ENCODE peak calls at places on chromosomes 2 and 18, in nine cellular contexts. One of them, this sample, is unnamed.

GRCh38 chr2:101435011-101435862 is 39.7 kb downstream of the RFX8 start:
- DNase-seq in left lung: no peak
- DNase-seq in GM12865: no peak
- DNase-seq in type B pancreatic cell: no peak
- DNase-seq in kidney epithelial cell: no peak
- DNase-seq in fibroblast of mammary gland: peak
- DNase-seq in heart left ventricle: no peak
- DNase-seq in lower leg skin: no peak
- DNase-seq in B cell: no peak
- DNase-seq in this sample: peak

GRCh38 chr18:45793295-45793965 is 32.0 kb upstream of the SIGLEC15 start:
- DNase-seq in GM12865: peak
- DNase-seq in kidney epithelial cell: peak
- DNase-seq in B cell: no peak
- DNase-seq in lower leg skin: no peak
- DNase-seq in heart left ventricle: no peak
- DNase-seq in type B pancreatic cell: no peak
- DNase-seq in left lung: no peak
- DNase-seq in fibroblast of mammary gland: peak
- DNase-seq in this sample: no peak

GRCh38 chr2:219406861-219407230 is 11.3 kb upstream of the DES start:
- DNase-seq in type B pancreatic cell: no peak
- DNase-seq in fibroblast of mammary gland: peak
- DNase-seq in heart left ventricle: peak
- DNase-seq in kidney epithelial cell: peak
- DNase-seq in left lung: no peak
- DNase-seq in GM12865: no peak
- DNase-seq in lower leg skin: no peak
- DNase-seq in B cell: no peak
- DNase-seq in this sample: no peak

GRCh38 chr2:170815311-170815710 is 1.4 kb upstream of the GAD1 start:
- DNase-seq in fibroblast of mammary gland: no peak
- DNase-seq in B cell: no peak
- DNase-seq in lower leg skin: no peak
- DNase-seq in left lung: no peak
- DNase-seq in GM12865: no peak
- DNase-seq in kidney epithelial cell: no peak
- DNase-seq in heart left ventricle: no peak
- DNase-seq in type B pancreatic cell: no peak
- DNase-seq in this sample: no peak

GRCh38 chr18:63111549-63112402 is 207.8 kb downstream of the BCL2 start:
- DNase-seq in fibroblast of mammary gland: no peak
- DNase-seq in kidney epithelial cell: no peak
- DNase-seq in left lung: no peak
- DNase-seq in B cell: no peak
- DNase-seq in type B pancreatic cell: no peak
- DNase-seq in heart left ventricle: no peak
- DNase-seq in lower leg skin: peak
- DNase-seq in GM12865: peak
- DNase-seq in this sample: no peak

GRCh38 chr18:76524900-76525698 is 30.1 kb upstream of the ZNF516 start:
- DNase-seq in kidney epithelial cell: peak
- DNase-seq in fibroblast of mammary gland: peak
- DNase-seq in left lung: no peak
- DNase-seq in lower leg skin: peak
- DNase-seq in B cell: no peak
- DNase-seq in type B pancreatic cell: peak
- DNase-seq in heart left ventricle: no peak
- DNase-seq in GM12865: peak
- DNase-seq in this sample: no peak

GRCh38 chr2:98457045-98457696 is 12.5 kb downstream of the INPP4A start:
- DNase-seq in kidney epithelial cell: no peak
- DNase-seq in left lung: no peak
- DNase-seq in fibroblast of mammary gland: peak
- DNase-seq in type B pancreatic cell: peak
- DNase-seq in GM12865: no peak
- DNase-seq in B cell: no peak
- DNase-seq in lower leg skin: peak
- DNase-seq in heart left ventricle: no peak
- DNase-seq in this sample: no peak

GRCh38 chr18:79681484-79682387 is 2.1 kb downstream of the CTDP1 start:
- DNase-seq in lower leg skin: peak
- DNase-seq in left lung: peak
- DNase-seq in GM12865: no peak
- DNase-seq in fibroblast of mammary gland: no peak
- DNase-seq in kidney epithelial cell: no peak
- DNase-seq in type B pancreatic cell: no peak
- DNase-seq in B cell: no peak
- DNase-seq in heart left ventricle: no peak
- DNase-seq in this sample: no peak

GRCh38 chr18:23099621-23100020 is 35.7 kb upstream of the CABLES1 start:
- DNase-seq in lower leg skin: no peak
- DNase-seq in heart left ventricle: no peak
- DNase-seq in fibroblast of mammary gland: no peak
- DNase-seq in kidney epithelial cell: no peak
- DNase-seq in GM12865: no peak
- DNase-seq in left lung: no peak
- DNase-seq in type B pancreatic cell: no peak
- DNase-seq in B cell: no peak
- DNase-seq in this sample: no peak

GRCh38 chr2:144084114-144084661 is 435.7 kb downstream of the ZEB2 start:
- DNase-seq in GM12865: no peak
- DNase-seq in left lung: no peak
- DNase-seq in lower leg skin: no peak
- DNase-seq in fibroblast of mammary gland: peak
- DNase-seq in heart left ventricle: no peak
- DNase-seq in type B pancreatic cell: no peak
- DNase-seq in B cell: no peak
- DNase-seq in kidney epithelial cell: peak
- DNase-seq in this sample: no peak

GRCh38 chr18:8389391-8390340 is 219.6 kb upstream of the RAB12 start:
- DNase-seq in kidney epithelial cell: peak
- DNase-seq in heart left ventricle: peak
- DNase-seq in lower leg skin: peak
- DNase-seq in fibroblast of mammary gland: peak
- DNase-seq in B cell: no peak
- DNase-seq in type B pancreatic cell: no peak
- DNase-seq in GM12865: peak
- DNase-seq in left lung: no peak
- DNase-seq in this sample: peak

GRCh38 chr18:59814872-59815271 is 84.9 kb upstream of the PMAIP1 start:
- DNase-seq in left lung: no peak
- DNase-seq in kidney epithelial cell: peak
- DNase-seq in fibroblast of mammary gland: peak
- DNase-seq in heart left ventricle: no peak
- DNase-seq in GM12865: no peak
- DNase-seq in type B pancreatic cell: no peak
- DNase-seq in B cell: no peak
- DNase-seq in lower leg skin: no peak
- DNase-seq in this sample: no peak

GRCh38 chr2:73979686-73980085 is 5.0 kb upstream of the TET3 start:
- DNase-seq in GM12865: no peak
- DNase-seq in lower leg skin: no peak
- DNase-seq in heart left ventricle: no peak
- DNase-seq in type B pancreatic cell: no peak
- DNase-seq in B cell: no peak
- DNase-seq in kidney epithelial cell: peak
- DNase-seq in left lung: no peak
- DNase-seq in fibroblast of mammary gland: peak
- DNase-seq in this sample: no peak

GRCh38 chr18:24369420-24369819 is 28.2 kb downstream of the OSBPL1A start:
- DNase-seq in lower leg skin: no peak
- DNase-seq in kidney epithelial cell: no peak
- DNase-seq in B cell: no peak
- DNase-seq in left lung: no peak
- DNase-seq in heart left ventricle: no peak
- DNase-seq in fibroblast of mammary gland: no peak
- DNase-seq in GM12865: no peak
- DNase-seq in type B pancreatic cell: peak
- DNase-seq in this sample: no peak

GRCh38 chr18:77522031-77522675 is 272.5 kb downstream of the GALR1 start:
- DNase-seq in heart left ventricle: no peak
- DNase-seq in kidney epithelial cell: no peak
- DNase-seq in type B pancreatic cell: no peak
- DNase-seq in GM12865: peak
- DNase-seq in fibroblast of mammary gland: peak
- DNase-seq in left lung: no peak
- DNase-seq in B cell: no peak
- DNase-seq in lower leg skin: no peak
- DNase-seq in this sample: no peak

GRCh38 chr18:25230658-25231326 is 121.2 kb downstream of the ZNF521 start:
- DNase-seq in GM12865: peak
- DNase-seq in kidney epithelial cell: no peak
- DNase-seq in B cell: no peak
- DNase-seq in fibroblast of mammary gland: peak
- DNase-seq in heart left ventricle: peak
- DNase-seq in lower leg skin: peak
- DNase-seq in type B pancreatic cell: no peak
- DNase-seq in left lung: no peak
- DNase-seq in this sample: no peak

GRCh38 chr2:44596537-44597320 is 235.0 kb downstream of the CAMKMT start:
- DNase-seq in lower leg skin: no peak
- DNase-seq in B cell: no peak
- DNase-seq in kidney epithelial cell: no peak
- DNase-seq in GM12865: peak
- DNase-seq in type B pancreatic cell: no peak
- DNase-seq in heart left ventricle: no peak
- DNase-seq in fibroblast of mammary gland: peak
- DNase-seq in left lung: no peak
- DNase-seq in this sample: no peak

GRCh38 chr2:98505311-98505808 is 60.7 kb downstream of the INPP4A start:
- DNase-seq in type B pancreatic cell: no peak
- DNase-seq in lower leg skin: peak
- DNase-seq in kidney epithelial cell: no peak
- DNase-seq in B cell: no peak
- DNase-seq in left lung: peak
- DNase-seq in GM12865: no peak
- DNase-seq in fibroblast of mammary gland: peak
- DNase-seq in heart left ventricle: no peak
- DNase-seq in this sample: no peak

GRCh38 chr2:290090-290722 is 2.3 kb upstream of the ALKAL2 start:
- DNase-seq in type B pancreatic cell: peak
- DNase-seq in lower leg skin: peak
- DNase-seq in B cell: peak
- DNase-seq in left lung: peak
- DNase-seq in kidney epithelial cell: peak
- DNase-seq in heart left ventricle: peak
- DNase-seq in fibroblast of mammary gland: peak
- DNase-seq in GM12865: peak
- DNase-seq in this sample: peak
- TF ChIP-seq CTCF in type B pancreatic cell: peak
- TF ChIP-seq CTCF in lower leg skin: no peak
- TF ChIP-seq CTCF in B cell: peak
- TF ChIP-seq CTCF in left lung: peak
- TF ChIP-seq CTCF in kidney epithelial cell: peak
- TF ChIP-seq CTCF in heart left ventricle: peak
- TF ChIP-seq CTCF in fibroblast of mammary gland: peak
- TF ChIP-seq CTCF in GM12865: peak
- TF ChIP-seq CTCF in this sample: peak

GRCh38 chr2:24881623-24882022 is 38.4 kb downstream of the ADCY3 start:
- DNase-seq in kidney epithelial cell: no peak
- DNase-seq in fibroblast of mammary gland: no peak
- DNase-seq in left lung: no peak
- DNase-seq in heart left ventricle: no peak
- DNase-seq in GM12865: no peak
- DNase-seq in B cell: no peak
- DNase-seq in type B pancreatic cell: no peak
- DNase-seq in lower leg skin: no peak
- DNase-seq in this sample: no peak
- TF ChIP-seq CTCF in kidney epithelial cell: peak
- TF ChIP-seq CTCF in fibroblast of mammary gland: peak
- TF ChIP-seq CTCF in left lung: no peak
- TF ChIP-seq CTCF in heart left ventricle: no peak
- TF ChIP-seq CTCF in GM12865: no peak
- TF ChIP-seq CTCF in B cell: no peak
- TF ChIP-seq CTCF in type B pancreatic cell: no peak
- TF ChIP-seq CTCF in lower leg skin: no peak
- TF ChIP-seq CTCF in this sample: no peak

GRCh38 chr2:117921520-117921919 is 92.3 kb downstream of the CCDC93 start:
- DNase-seq in GM12865: no peak
- DNase-seq in B cell: no peak
- DNase-seq in lower leg skin: no peak
- DNase-seq in heart left ventricle: peak
- DNase-seq in kidney epithelial cell: no peak
- DNase-seq in type B pancreatic cell: no peak
- DNase-seq in fibroblast of mammary gland: no peak
- DNase-seq in left lung: no peak
- DNase-seq in this sample: no peak

GRCh38 chr2:117918608-117919007 is 95.3 kb downstream of the CCDC93 start:
- DNase-seq in B cell: no peak
- DNase-seq in left lung: no peak
- DNase-seq in kidney epithelial cell: no peak
- DNase-seq in lower leg skin: no peak
- DNase-seq in GM12865: peak
- DNase-seq in heart left ventricle: no peak
- DNase-seq in type B pancreatic cell: no peak
- DNase-seq in fibroblast of mammary gland: no peak
- DNase-seq in this sample: no peak

GRCh38 chr2:117917223-117917917 is 96.5 kb downstream of the CCDC93 start:
- DNase-seq in heart left ventricle: no peak
- DNase-seq in fibroblast of mammary gland: peak
- DNase-seq in B cell: no peak
- DNase-seq in left lung: no peak
- DNase-seq in type B pancreatic cell: no peak
- DNase-seq in GM12865: no peak
- DNase-seq in lower leg skin: no peak
- DNase-seq in kidney epithelial cell: no peak
- DNase-seq in this sample: no peak
- TF ChIP-seq CTCF in heart left ventricle: peak
- TF ChIP-seq CTCF in fibroblast of mammary gland: peak
- TF ChIP-seq CTCF in B cell: no peak
- TF ChIP-seq CTCF in left lung: no peak
- TF ChIP-seq CTCF in type B pancreatic cell: peak
- TF ChIP-seq CTCF in GM12865: no peak
- TF ChIP-seq CTCF in lower leg skin: no peak
- TF ChIP-seq CTCF in kidney epithelial cell: peak
- TF ChIP-seq CTCF in this sample: no peak

GRCh38 chr2:40256649-40257048 is 195.2 kb downstream of the SLC8A1 start:
- DNase-seq in GM12865: peak
- DNase-seq in type B pancreatic cell: no peak
- DNase-seq in left lung: no peak
- DNase-seq in lower leg skin: no peak
- DNase-seq in kidney epithelial cell: no peak
- DNase-seq in heart left ventricle: no peak
- DNase-seq in B cell: no peak
- DNase-seq in fibroblast of mammary gland: no peak
- DNase-seq in this sample: peak
- TF ChIP-seq CTCF in GM12865: no peak
- TF ChIP-seq CTCF in type B pancreatic cell: peak
- TF ChIP-seq CTCF in left lung: no peak
- TF ChIP-seq CTCF in lower leg skin: no peak
- TF ChIP-seq CTCF in kidney epithelial cell: peak
- TF ChIP-seq CTCF in heart left ventricle: no peak
- TF ChIP-seq CTCF in B cell: no peak
- TF ChIP-seq CTCF in fibroblast of mammary gland: peak
- TF ChIP-seq CTCF in this sample: peak

DNA sequence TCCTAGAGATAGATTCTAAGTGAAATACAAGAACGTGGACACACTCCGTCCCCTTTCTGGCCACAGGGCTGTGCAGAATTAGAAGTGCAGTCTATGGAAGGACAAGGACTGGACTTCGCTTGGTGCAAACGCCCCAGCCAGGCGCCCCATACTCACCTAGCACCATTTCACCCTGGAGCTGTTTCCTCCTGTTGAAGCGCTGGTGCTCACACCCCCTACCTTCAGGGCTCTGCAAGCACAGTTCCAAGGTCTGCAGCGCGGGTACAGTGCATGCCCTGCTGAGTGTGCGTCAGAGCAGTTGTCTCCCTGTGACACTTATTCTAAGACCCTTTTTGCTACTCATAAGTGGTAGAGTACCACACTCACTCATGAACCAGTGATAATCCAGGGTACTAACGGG is 3.0 kb downstream of the HPCAL1 start:
- DNase-seq in left lung: no peak
- DNase-seq in GM12865: no peak
- DNase-seq in lower leg skin: no peak
- DNase-seq in fibroblast of mammary gland: no peak
- DNase-seq in type B pancreatic cell: no peak
- DNase-seq in B cell: no peak
- DNase-seq in heart left ventricle: no peak
- DNase-seq in kidney epithelial cell: no peak
- DNase-seq in this sample: no peak
- TF ChIP-seq CTCF in left lung: peak
- TF ChIP-seq CTCF in GM12865: no peak
- TF ChIP-seq CTCF in lower leg skin: no peak
- TF ChIP-seq CTCF in fibroblast of mammary gland: peak
- TF ChIP-seq CTCF in type B pancreatic cell: peak
- TF ChIP-seq CTCF in B cell: no peak
- TF ChIP-seq CTCF in heart left ventricle: no peak
- TF ChIP-seq CTCF in kidney epithelial cell: peak
- TF ChIP-seq CTCF in this sample: no peak

This sample was measured in glutamatergic neuron.